ENCODE peak calls at places on chromosomes 4 and X, in six cellular contexts. One of them, this sample, is unnamed.
A peak's percentile ranks its signal among the peaks of the same experiment; 100 is the strongest.

GRCh38 chr4:100063355-100063754 is 113.3 kb upstream of the H2AZ1 start:
- DNase-seq in left cardiac atrium: no peak
- DNase-seq in hippocampal formation: no peak
- DNase-seq in M059J: no peak
- DNase-seq in naive thymus-derived CD8-positive, alpha-beta T cell: no peak
- DNase-seq in neural crest cell: no peak
- DNase-seq in this sample: peak; percentile 20

GRCh38 chr4:73974352-73974751 is 7.5 kb downstream of the PF4 start:
- DNase-seq in left cardiac atrium: no peak
- DNase-seq in hippocampal formation: no peak
- DNase-seq in M059J: no peak
- DNase-seq in naive thymus-derived CD8-positive, alpha-beta T cell: no peak
- DNase-seq in neural crest cell: no peak
- DNase-seq in this sample: no peak

GRCh38 chrX:41334866-41335589 is 1.1 kb downstream of the DDX3X start:
- DNase-seq in left cardiac atrium: peak; percentile 76
- DNase-seq in hippocampal formation: no peak
- DNase-seq in M059J: peak; percentile 63
- DNase-seq in naive thymus-derived CD8-positive, alpha-beta T cell: peak; percentile 64
- DNase-seq in neural crest cell: peak; percentile 8
- DNase-seq in this sample: peak; percentile 71

GRCh38 chrX:1464282-1465131 is 11.8 kb upstream of the ASMTL start:
- DNase-seq in left cardiac atrium: no peak
- DNase-seq in hippocampal formation: no peak
- DNase-seq in M059J: peak; percentile 81
- DNase-seq in naive thymus-derived CD8-positive, alpha-beta T cell: peak; percentile 44
- DNase-seq in neural crest cell: no peak
- DNase-seq in this sample: no peak

GRCh38 chr4:38281416-38282071 is 321.3 kb downstream of the PTTG2 start:
- DNase-seq in left cardiac atrium: no peak
- DNase-seq in hippocampal formation: no peak
- DNase-seq in M059J: peak; percentile 46
- DNase-seq in naive thymus-derived CD8-positive, alpha-beta T cell: no peak
- DNase-seq in neural crest cell: no peak
- DNase-seq in this sample: no peak

GRCh38 chrX:11968470-11968869 is 169.8 kb upstream of the FRMPD4 start:
- DNase-seq in left cardiac atrium: no peak
- DNase-seq in hippocampal formation: no peak
- DNase-seq in M059J: peak; percentile 35
- DNase-seq in naive thymus-derived CD8-positive, alpha-beta T cell: no peak
- DNase-seq in neural crest cell: no peak
- DNase-seq in this sample: peak; percentile 88

GRCh38 chr4:101287332-101287731 is 60.0 kb downstream of the PPP3CA start:
- DNase-seq in left cardiac atrium: no peak
- DNase-seq in hippocampal formation: no peak
- DNase-seq in M059J: no peak
- DNase-seq in naive thymus-derived CD8-positive, alpha-beta T cell: no peak
- DNase-seq in neural crest cell: no peak
- DNase-seq in this sample: no peak

GRCh38 chrX:153944140-153944799 is at the start of gene RENBP:
- DNase-seq in left cardiac atrium: peak; percentile 74
- DNase-seq in hippocampal formation: no peak
- DNase-seq in M059J: no peak
- DNase-seq in naive thymus-derived CD8-positive, alpha-beta T cell: no peak
- DNase-seq in neural crest cell: peak; percentile 44
- DNase-seq in this sample: no peak

GRCh38 chr4:175421506-175421905 is 390.6 kb downstream of the GPM6A start:
- DNase-seq in left cardiac atrium: no peak
- DNase-seq in hippocampal formation: no peak
- DNase-seq in M059J: peak; percentile 70
- DNase-seq in naive thymus-derived CD8-positive, alpha-beta T cell: no peak
- DNase-seq in neural crest cell: no peak
- DNase-seq in this sample: peak; percentile 56

GRCh38 chr4:59086410-59086809 is 1976.2 kb upstream of the IGFBP7 start:
- DNase-seq in left cardiac atrium: no peak
- DNase-seq in hippocampal formation: no peak
- DNase-seq in M059J: no peak
- DNase-seq in naive thymus-derived CD8-positive, alpha-beta T cell: no peak
- DNase-seq in neural crest cell: no peak
- DNase-seq in this sample: no peak

GRCh38 chrX:41862562-41863184 is 60.7 kb downstream of the CASK start:
- DNase-seq in left cardiac atrium: no peak
- DNase-seq in hippocampal formation: no peak
- DNase-seq in M059J: no peak
- DNase-seq in naive thymus-derived CD8-positive, alpha-beta T cell: no peak
- DNase-seq in neural crest cell: no peak
- DNase-seq in this sample: no peak

This sample was measured in kidney tubule cell.